ENCODE peak calls at places on chromosomes 7 and 10, in ten cellular contexts. Q is body of pancreas, K is fibroblast of mammary gland, U is pancreas, H is GM13976, F is brain microvascular endothelial cell, M is foreskin fibroblast, O is coronary artery, W is MM.1S, I is AG04450. X is an unnamed sample.
A peak's percentile ranks its signal among the peaks of the same experiment; 100 is the strongest.

GRCh38 chr10:28612877-28613276 is 64.4 kb upstream of the BAMBI start:
- DNase-seq in W (no peak), I (no peak), U (no peak), O (no peak), H (no peak), K (no peak), Q (no peak), M (no peak), F (no peak), X (no peak)

GRCh38 chr10:103789771-103790201 is 65.6 kb downstream of the SH3PXD2A start:
- DNase-seq in U (no peak), Q (no peak), H (no peak), O (no peak), K (no peak), M (no peak), W (no peak), I (no peak), F (no peak), X (no peak)

GRCh38 chr10:3096149-3096548 is 28.8 kb downstream of the PFKP start:
- DNase-seq in I (no peak), U (no peak), H (no peak), F (no peak), Q (no peak), O (no peak), K (peak; percentile 30), W (no peak), M (no peak), X (no peak)

GRCh38 chr7:117085769-117086463 is 132.6 kb downstream of the ST7 start:
- DNase-seq in H (no peak), W (no peak), K (peak; percentile 74), Q (no peak), O (no peak), U (no peak), I (no peak), F (no peak), M (peak; percentile 54), X (no peak)

GRCh38 chr10:5595591-5596590 is 70.5 kb downstream of the ASB13 start:
- DNase-seq in I (peak; percentile 55), H (no peak), U (no peak), M (peak; percentile 92), Q (no peak), F (peak; percentile 81), W (no peak), K (peak; percentile 94), O (no peak), X (no peak)

GRCh38 chr7:46213154-46213537 is 292.1 kb upstream of the IGFBP3 start:
- DNase-seq in U (no peak), W (no peak), H (no peak), M (no peak), K (no peak), F (no peak), O (no peak), I (no peak), Q (no peak), X (no peak)

GRCh38 chr7:157584420-157584819 is 247.6 kb downstream of the DNAJB6 start:
- DNase-seq in K (no peak), M (no peak), Q (no peak), W (no peak), F (no peak), I (no peak), H (no peak), O (no peak), U (no peak), X (no peak)

GRCh38 chr10:86077871-86078638 is 288.5 kb downstream of the GRID1 start:
- DNase-seq in I (no peak), M (no peak), H (no peak), Q (no peak), K (no peak), U (no peak), F (no peak), O (no peak), W (no peak), X (no peak)

GRCh38 chr10:77915299-77916105 is 11.1 kb downstream of the DLG5 start:
- DNase-seq in I (no peak), U (no peak), F (no peak), K (no peak), O (no peak), H (no peak), M (no peak), Q (no peak), W (no peak), X (no peak)

GRCh38 chr10:50585921-50586739 is 37.6 kb downstream of the SGMS1 start:
- DNase-seq in W (no peak), I (no peak), M (peak; percentile 78), F (peak; percentile 75), H (no peak), U (no peak), K (peak; percentile 79), O (no peak), Q (no peak), X (no peak)

GRCh38 chr7:78203042-78203720 is 404.6 kb downstream of the PHTF2 start:
- DNase-seq in Q (no peak), F (no peak), H (no peak), K (peak; percentile 58), O (no peak), U (no peak), I (no peak), M (peak; percentile 57), W (no peak), X (no peak)

DNA sequence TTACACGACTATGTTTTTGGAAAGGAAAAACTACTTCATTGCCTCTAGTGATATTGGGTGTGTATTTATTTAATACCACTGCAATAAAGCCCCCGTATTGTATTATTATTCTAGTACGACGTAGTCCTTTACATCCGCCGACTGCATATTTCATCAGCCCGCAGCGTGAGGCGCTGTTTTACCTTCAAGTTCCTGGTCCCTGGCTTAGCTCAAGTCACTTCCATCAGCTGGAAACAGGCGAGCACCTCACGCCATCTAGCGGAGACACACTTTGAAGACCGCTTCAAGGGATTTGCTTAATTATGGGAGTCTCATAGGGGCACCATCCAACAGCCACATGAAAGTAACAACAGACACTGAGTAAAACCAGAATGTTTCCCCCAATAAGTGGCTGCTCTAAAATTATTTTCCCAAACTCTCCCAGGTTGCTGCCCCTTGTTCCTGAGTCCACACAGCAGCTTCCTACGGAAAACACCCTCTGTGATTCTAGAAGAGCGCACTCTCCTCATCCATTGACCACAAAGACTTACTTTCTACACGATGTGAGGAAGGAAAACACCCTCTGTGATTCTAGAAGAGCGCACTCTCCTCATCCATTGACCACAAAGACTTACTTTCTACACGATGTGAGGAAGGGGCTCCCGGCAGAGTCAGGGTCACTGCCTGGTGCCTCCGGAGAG is 15.7 kb upstream of the ITIH2 start:
- DNase-seq in W (peak; percentile 89), U (peak; percentile 75), K (peak; percentile 88), O (peak; percentile 81), I (peak; percentile 65), Q (peak; percentile 81), M (peak; percentile 80), H (peak; percentile 72), F (peak; percentile 86), X (peak; percentile 81)
- TF ChIP-seq CTCF in W (peak; percentile 98), U (peak; percentile 65), K (peak; percentile 95), O (peak; percentile 71), I (peak; percentile 87), Q (peak; percentile 96), M (peak; percentile 87), H (peak; percentile 79), F (peak; percentile 88), X (peak; percentile 87)

DNA sequence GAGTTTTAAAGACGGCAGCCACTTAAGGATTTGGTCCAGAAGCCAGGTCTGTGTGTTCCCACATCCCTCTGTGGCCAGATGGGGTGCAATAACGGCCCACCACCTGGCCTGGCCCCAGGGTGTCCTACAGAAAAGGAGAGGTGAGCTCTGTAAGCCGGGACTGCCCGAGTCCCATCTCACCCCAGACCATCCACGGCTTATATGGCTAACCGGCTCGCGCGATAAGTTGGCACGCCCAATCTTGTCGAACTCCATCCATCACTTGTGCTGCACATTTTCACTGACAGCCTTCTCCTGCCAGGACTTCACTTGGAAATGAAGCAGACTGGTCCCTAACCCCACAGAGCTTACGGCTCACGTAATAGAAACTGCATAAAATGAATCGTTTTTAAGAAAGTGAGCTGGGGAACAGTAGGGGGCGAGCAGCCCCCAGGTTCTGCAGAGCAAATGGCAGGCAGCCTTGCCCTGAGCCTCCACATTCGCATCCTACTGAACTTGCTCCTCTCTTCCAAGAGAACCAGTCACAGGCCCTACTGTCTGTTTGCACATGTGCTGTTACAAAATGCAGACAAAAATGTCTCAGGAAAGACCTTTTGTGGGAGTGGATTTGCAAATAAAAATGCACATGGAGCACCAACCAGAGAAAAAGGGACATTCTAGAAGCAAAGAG is 98.2 kb downstream of the TNS3 start:
- DNase-seq in H (no peak), O (no peak), I (no peak), Q (no peak), W (no peak), F (no peak), M (peak; percentile 58), U (no peak), K (peak; percentile 49), X (no peak)
- TF ChIP-seq CTCF in H (no peak), O (no peak), I (peak; percentile 24), Q (no peak), W (peak; percentile 27), F (peak; percentile 54), M (no peak), U (no peak), K (peak; percentile 36), X (peak; percentile 11)

GRCh38 chr7:142745783-142746182 is 3.5 kb upstream of the PRSS1 start:
- DNase-seq in Q (no peak), O (no peak), H (no peak), W (no peak), U (no peak), F (no peak), M (no peak), I (no peak), K (no peak), X (no peak)

GRCh38 chr7:142745091-142745635 is 4.1 kb upstream of the PRSS1 start:
- DNase-seq in F (peak; percentile 33), O (no peak), Q (no peak), H (no peak), M (peak; percentile 42), K (peak; percentile 60), I (no peak), W (no peak), U (no peak), X (no peak)

GRCh38 chr7:142739927-142740492 is 9.3 kb upstream of the PRSS1 start:
- DNase-seq in Q (no peak), U (no peak), H (no peak), K (no peak), O (no peak), F (no peak), M (no peak), I (no peak), W (peak; percentile 82), X (no peak)
- TF ChIP-seq CTCF in Q (peak; percentile 47), U (no peak), H (peak; percentile 21), K (no peak), O (no peak), F (peak; percentile 33), M (no peak), I (no peak), W (peak; percentile 71), X (no peak)

DNA sequence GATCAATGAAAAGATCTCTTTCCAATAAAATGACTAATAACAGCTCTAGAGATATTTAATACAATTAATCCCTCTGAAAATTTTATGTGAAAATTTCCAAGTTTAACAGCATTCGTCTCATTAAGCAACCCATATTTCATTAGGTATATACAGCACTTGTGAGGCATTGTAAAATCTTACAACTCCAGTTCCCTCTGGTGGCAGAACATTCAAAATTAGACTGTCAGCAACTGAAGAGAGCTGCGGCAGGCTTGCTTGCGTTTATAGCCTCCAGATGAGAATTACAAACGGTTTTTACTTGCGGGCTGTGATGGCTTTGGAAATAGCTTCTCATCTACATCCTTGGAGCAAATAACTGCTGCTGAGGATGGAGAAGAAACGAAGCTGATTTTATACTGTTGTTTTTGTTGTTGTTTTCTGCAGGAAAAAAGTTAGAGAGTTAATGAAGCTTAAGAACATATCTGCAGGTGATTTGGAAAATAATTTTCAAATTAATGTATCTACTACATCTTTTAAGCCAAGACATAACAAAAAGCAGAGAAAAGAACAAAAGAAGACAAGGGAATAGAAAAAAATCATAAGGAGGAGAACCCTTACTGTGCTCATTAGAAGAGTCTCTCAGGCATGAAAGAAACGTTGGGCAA is 171.3 kb downstream of the MAGI2 start:
- DNase-seq in O (no peak), H (no peak), I (peak; percentile 39), W (no peak), F (peak; percentile 71), Q (no peak), M (peak; percentile 90), K (peak; percentile 83), U (no peak), X (peak; percentile 62)
- TF ChIP-seq CTCF in O (no peak), H (no peak), I (peak; percentile 62), W (no peak), F (peak; percentile 64), Q (no peak), M (peak; percentile 57), K (peak; percentile 51), U (no peak), X (peak; percentile 50)